ENCODE peak calls at places on chromosomes 2 and 18, in six cellular contexts. One of them, this sample, is unnamed.

GRCh38 chr2:8009010-8009597 is 672.8 kb upstream of the ID2 start:
- DNase-seq in uterus: no peak
- DNase-seq in neural crest cell: no peak
- DNase-seq in effector CD4-positive, alpha-beta T cell: no peak
- DNase-seq in Right ventricle myocardium inferior: no peak
- DNase-seq in activated gamma-delta T cell treated with Interleukin-2 at 50 U/mL for 16 hours: no peak
- DNase-seq in this sample: no peak

GRCh38 chr2:20615046-20615465 is 35.8 kb downstream of the HS1BP3 start:
- DNase-seq in effector CD4-positive, alpha-beta T cell: no peak
- DNase-seq in neural crest cell: no peak
- DNase-seq in uterus: no peak
- DNase-seq in activated gamma-delta T cell treated with Interleukin-2 at 50 U/mL for 16 hours: no peak
- DNase-seq in Right ventricle myocardium inferior: no peak
- DNase-seq in this sample: peak

GRCh38 chr2:26845021-26845420 is 2.9 kb upstream of the DPYSL5 start:
- DNase-seq in uterus: no peak
- DNase-seq in Right ventricle myocardium inferior: no peak
- DNase-seq in neural crest cell: no peak
- DNase-seq in activated gamma-delta T cell treated with Interleukin-2 at 50 U/mL for 16 hours: no peak
- DNase-seq in effector CD4-positive, alpha-beta T cell: no peak
- DNase-seq in this sample: no peak

GRCh38 chr18:52992041-52992440 is 652.0 kb downstream of the DCC start:
- DNase-seq in neural crest cell: no peak
- DNase-seq in Right ventricle myocardium inferior: no peak
- DNase-seq in effector CD4-positive, alpha-beta T cell: no peak
- DNase-seq in activated gamma-delta T cell treated with Interleukin-2 at 50 U/mL for 16 hours: no peak
- DNase-seq in uterus: no peak
- DNase-seq in this sample: no peak

GRCh38 chr2:128727404-128727803 is 408.7 kb upstream of the HS6ST1 start:
- DNase-seq in effector CD4-positive, alpha-beta T cell: no peak
- DNase-seq in neural crest cell: no peak
- DNase-seq in activated gamma-delta T cell treated with Interleukin-2 at 50 U/mL for 16 hours: no peak
- DNase-seq in Right ventricle myocardium inferior: no peak
- DNase-seq in uterus: no peak
- DNase-seq in this sample: no peak

GRCh38 chr2:59176737-59177136 is 935.6 kb upstream of the FANCL start:
- DNase-seq in activated gamma-delta T cell treated with Interleukin-2 at 50 U/mL for 16 hours: no peak
- DNase-seq in uterus: no peak
- DNase-seq in neural crest cell: no peak
- DNase-seq in effector CD4-positive, alpha-beta T cell: no peak
- DNase-seq in Right ventricle myocardium inferior: no peak
- DNase-seq in this sample: no peak

GRCh38 chr2:128279786-128280701 is 38.6 kb downstream of the HS6ST1 start:
- DNase-seq in activated gamma-delta T cell treated with Interleukin-2 at 50 U/mL for 16 hours: peak
- DNase-seq in neural crest cell: no peak
- DNase-seq in effector CD4-positive, alpha-beta T cell: no peak
- DNase-seq in Right ventricle myocardium inferior: peak
- DNase-seq in uterus: no peak
- DNase-seq in this sample: peak

GRCh38 chr2:56713161-56713676 is 529.4 kb downstream of the CCDC85A start:
- DNase-seq in neural crest cell: no peak
- DNase-seq in uterus: no peak
- DNase-seq in activated gamma-delta T cell treated with Interleukin-2 at 50 U/mL for 16 hours: no peak
- DNase-seq in effector CD4-positive, alpha-beta T cell: no peak
- DNase-seq in Right ventricle myocardium inferior: no peak
- DNase-seq in this sample: no peak

GRCh38 chr2:60317029-60317386 is 236.4 kb downstream of the BCL11A start:
- DNase-seq in uterus: no peak
- DNase-seq in effector CD4-positive, alpha-beta T cell: no peak
- DNase-seq in neural crest cell: no peak
- DNase-seq in activated gamma-delta T cell treated with Interleukin-2 at 50 U/mL for 16 hours: no peak
- DNase-seq in Right ventricle myocardium inferior: no peak
- DNase-seq in this sample: no peak

GRCh38 chr2:57105694-57106093 is 921.9 kb downstream of the CCDC85A start:
- DNase-seq in activated gamma-delta T cell treated with Interleukin-2 at 50 U/mL for 16 hours: no peak
- DNase-seq in effector CD4-positive, alpha-beta T cell: no peak
- DNase-seq in Right ventricle myocardium inferior: no peak
- DNase-seq in neural crest cell: no peak
- DNase-seq in uterus: no peak
- DNase-seq in this sample: no peak

GRCh38 chr2:66506265-66506664 is 71.3 kb downstream of the MEIS1 start:
- DNase-seq in neural crest cell: no peak
- DNase-seq in activated gamma-delta T cell treated with Interleukin-2 at 50 U/mL for 16 hours: no peak
- DNase-seq in effector CD4-positive, alpha-beta T cell: no peak
- DNase-seq in Right ventricle myocardium inferior: no peak
- DNase-seq in uterus: no peak
- DNase-seq in this sample: no peak

GRCh38 chr18:25233582-25234362 is 118.2 kb downstream of the ZNF521 start:
- DNase-seq in activated gamma-delta T cell treated with Interleukin-2 at 50 U/mL for 16 hours: no peak
- DNase-seq in effector CD4-positive, alpha-beta T cell: no peak
- DNase-seq in Right ventricle myocardium inferior: no peak
- DNase-seq in neural crest cell: no peak
- DNase-seq in uterus: no peak
- DNase-seq in this sample: no peak

GRCh38 chr2:220162320-220162719 is 534.9 kb downstream of the SLC4A3 start:
- DNase-seq in uterus: no peak
- DNase-seq in neural crest cell: no peak
- DNase-seq in effector CD4-positive, alpha-beta T cell: no peak
- DNase-seq in Right ventricle myocardium inferior: no peak
- DNase-seq in activated gamma-delta T cell treated with Interleukin-2 at 50 U/mL for 16 hours: no peak
- DNase-seq in this sample: no peak

GRCh38 chr2:132678498-132678897 is 8.5 kb upstream of the LYPD1 start:
- DNase-seq in uterus: no peak
- DNase-seq in effector CD4-positive, alpha-beta T cell: no peak
- DNase-seq in neural crest cell: no peak
- DNase-seq in Right ventricle myocardium inferior: no peak
- DNase-seq in activated gamma-delta T cell treated with Interleukin-2 at 50 U/mL for 16 hours: no peak
- DNase-seq in this sample: no peak

GRCh38 chr2:20350105-20350712 is 435 bp downstream of the PUM2 start:
- DNase-seq in activated gamma-delta T cell treated with Interleukin-2 at 50 U/mL for 16 hours: peak
- DNase-seq in Right ventricle myocardium inferior: peak
- DNase-seq in effector CD4-positive, alpha-beta T cell: peak
- DNase-seq in neural crest cell: peak
- DNase-seq in uterus: peak
- DNase-seq in this sample: no peak

GRCh38 chr2:237723613-237724012 is 75.0 kb upstream of the RBM44 start:
- DNase-seq in effector CD4-positive, alpha-beta T cell: no peak
- DNase-seq in uterus: no peak
- DNase-seq in neural crest cell: peak
- DNase-seq in activated gamma-delta T cell treated with Interleukin-2 at 50 U/mL for 16 hours: no peak
- DNase-seq in Right ventricle myocardium inferior: no peak
- DNase-seq in this sample: peak

GRCh38 chr2:69601179-69601612 is 42.3 kb downstream of the AAK1 start:
- DNase-seq in uterus: no peak
- DNase-seq in neural crest cell: no peak
- DNase-seq in effector CD4-positive, alpha-beta T cell: no peak
- DNase-seq in activated gamma-delta T cell treated with Interleukin-2 at 50 U/mL for 16 hours: no peak
- DNase-seq in Right ventricle myocardium inferior: no peak
- DNase-seq in this sample: no peak

GRCh38 chr18:79123948-79124347 is 54.8 kb downstream of the ATP9B start:
- DNase-seq in uterus: no peak
- DNase-seq in effector CD4-positive, alpha-beta T cell: no peak
- DNase-seq in activated gamma-delta T cell treated with Interleukin-2 at 50 U/mL for 16 hours: no peak
- DNase-seq in neural crest cell: no peak
- DNase-seq in Right ventricle myocardium inferior: no peak
- DNase-seq in this sample: no peak

GRCh38 chr2:105731511-105731910 is 13.2 kb upstream of the NCK2 start:
- DNase-seq in activated gamma-delta T cell treated with Interleukin-2 at 50 U/mL for 16 hours: no peak
- DNase-seq in uterus: no peak
- DNase-seq in neural crest cell: no peak
- DNase-seq in Right ventricle myocardium inferior: no peak
- DNase-seq in effector CD4-positive, alpha-beta T cell: no peak
- DNase-seq in this sample: no peak

GRCh38 chr2:130836501-130837174 is at the start of gene ARHGEF4:
- DNase-seq in activated gamma-delta T cell treated with Interleukin-2 at 50 U/mL for 16 hours: no peak
- DNase-seq in effector CD4-positive, alpha-beta T cell: no peak
- DNase-seq in neural crest cell: peak
- DNase-seq in uterus: no peak
- DNase-seq in Right ventricle myocardium inferior: peak
- DNase-seq in this sample: no peak

GRCh38 chr2:235492850-235493344 is 946 bp upstream of the AGAP1 start:
- DNase-seq in Right ventricle myocardium inferior: no peak
- DNase-seq in effector CD4-positive, alpha-beta T cell: no peak
- DNase-seq in uterus: peak
- DNase-seq in neural crest cell: no peak
- DNase-seq in activated gamma-delta T cell treated with Interleukin-2 at 50 U/mL for 16 hours: no peak
- DNase-seq in this sample: peak

GRCh38 chr2:14601070-14601770 is 31.3 kb upstream of the LRATD1 start:
- DNase-seq in activated gamma-delta T cell treated with Interleukin-2 at 50 U/mL for 16 hours: no peak
- DNase-seq in uterus: no peak
- DNase-seq in Right ventricle myocardium inferior: no peak
- DNase-seq in effector CD4-positive, alpha-beta T cell: no peak
- DNase-seq in neural crest cell: no peak
- DNase-seq in this sample: no peak

GRCh38 chr2:108364676-108365297 is 13.0 kb upstream of the SULT1C4 start:
- DNase-seq in Right ventricle myocardium inferior: no peak
- DNase-seq in neural crest cell: no peak
- DNase-seq in uterus: no peak
- DNase-seq in activated gamma-delta T cell treated with Interleukin-2 at 50 U/mL for 16 hours: no peak
- DNase-seq in effector CD4-positive, alpha-beta T cell: no peak
- DNase-seq in this sample: no peak

GRCh38 chr2:135258193-135258592 is 206.1 kb downstream of the RAB3GAP1 start:
- DNase-seq in effector CD4-positive, alpha-beta T cell: no peak
- DNase-seq in neural crest cell: no peak
- DNase-seq in activated gamma-delta T cell treated with Interleukin-2 at 50 U/mL for 16 hours: no peak
- DNase-seq in uterus: no peak
- DNase-seq in Right ventricle myocardium inferior: no peak
- DNase-seq in this sample: no peak

GRCh38 chr2:120820263-120820884 is 84.7 kb downstream of the GLI2 start:
- DNase-seq in Right ventricle myocardium inferior: peak
- DNase-seq in activated gamma-delta T cell treated with Interleukin-2 at 50 U/mL for 16 hours: no peak
- DNase-seq in uterus: peak
- DNase-seq in neural crest cell: peak
- DNase-seq in effector CD4-positive, alpha-beta T cell: no peak
- DNase-seq in this sample: no peak

GRCh38 chr2:61645911-61646310 is 107.8 kb upstream of the XPO1 start:
- DNase-seq in neural crest cell: no peak
- DNase-seq in activated gamma-delta T cell treated with Interleukin-2 at 50 U/mL for 16 hours: no peak
- DNase-seq in effector CD4-positive, alpha-beta T cell: no peak
- DNase-seq in Right ventricle myocardium inferior: no peak
- DNase-seq in uterus: no peak
- DNase-seq in this sample: no peak

GRCh38 chr2:41409328-41409727 is 638.5 kb upstream of the PKDCC start:
- DNase-seq in effector CD4-positive, alpha-beta T cell: no peak
- DNase-seq in activated gamma-delta T cell treated with Interleukin-2 at 50 U/mL for 16 hours: no peak
- DNase-seq in neural crest cell: no peak
- DNase-seq in Right ventricle myocardium inferior: no peak
- DNase-seq in uterus: no peak
- DNase-seq in this sample: no peak

GRCh38 chr2:118250463-118250862 is 162.2 kb downstream of the INSIG2 start:
- DNase-seq in uterus: no peak
- DNase-seq in Right ventricle myocardium inferior: no peak
- DNase-seq in neural crest cell: no peak
- DNase-seq in activated gamma-delta T cell treated with Interleukin-2 at 50 U/mL for 16 hours: no peak
- DNase-seq in effector CD4-positive, alpha-beta T cell: no peak
- DNase-seq in this sample: no peak

GRCh38 chr2:172884336-172884735 is 148.7 kb downstream of the RAPGEF4 start:
- DNase-seq in activated gamma-delta T cell treated with Interleukin-2 at 50 U/mL for 16 hours: no peak
- DNase-seq in neural crest cell: no peak
- DNase-seq in effector CD4-positive, alpha-beta T cell: no peak
- DNase-seq in Right ventricle myocardium inferior: no peak
- DNase-seq in uterus: no peak
- DNase-seq in this sample: no peak

GRCh38 chr18:45839415-45840395 is 14.2 kb downstream of the SIGLEC15 start:
- DNase-seq in uterus: no peak
- DNase-seq in activated gamma-delta T cell treated with Interleukin-2 at 50 U/mL for 16 hours: peak
- DNase-seq in Right ventricle myocardium inferior: no peak
- DNase-seq in effector CD4-positive, alpha-beta T cell: no peak
- DNase-seq in neural crest cell: no peak
- DNase-seq in this sample: no peak

GRCh38 chr2:190031971-190032623 is 30.4 kb downstream of the MSTN start:
- DNase-seq in Right ventricle myocardium inferior: no peak
- DNase-seq in effector CD4-positive, alpha-beta T cell: no peak
- DNase-seq in activated gamma-delta T cell treated with Interleukin-2 at 50 U/mL for 16 hours: no peak
- DNase-seq in neural crest cell: no peak
- DNase-seq in uterus: no peak
- DNase-seq in this sample: no peak

GRCh38 chr2:170723446-170723958 is 8.4 kb downstream of the SP5 start:
- DNase-seq in effector CD4-positive, alpha-beta T cell: no peak
- DNase-seq in neural crest cell: no peak
- DNase-seq in activated gamma-delta T cell treated with Interleukin-2 at 50 U/mL for 16 hours: no peak
- DNase-seq in Right ventricle myocardium inferior: no peak
- DNase-seq in uterus: no peak
- DNase-seq in this sample: no peak

GRCh38 chr2:205781244-205781643 is 98.9 kb downstream of the NRP2 start:
- DNase-seq in effector CD4-positive, alpha-beta T cell: no peak
- DNase-seq in Right ventricle myocardium inferior: no peak
- DNase-seq in uterus: no peak
- DNase-seq in activated gamma-delta T cell treated with Interleukin-2 at 50 U/mL for 16 hours: no peak
- DNase-seq in neural crest cell: no peak
- DNase-seq in this sample: no peak

GRCh38 chr2:171348056-171348455 is 85.7 kb downstream of the METTL8 start:
- DNase-seq in Right ventricle myocardium inferior: no peak
- DNase-seq in effector CD4-positive, alpha-beta T cell: no peak
- DNase-seq in activated gamma-delta T cell treated with Interleukin-2 at 50 U/mL for 16 hours: no peak
- DNase-seq in neural crest cell: no peak
- DNase-seq in uterus: no peak
- DNase-seq in this sample: no peak

GRCh38 chr18:31042391-31043181 is at the start of gene DSC3:
- DNase-seq in activated gamma-delta T cell treated with Interleukin-2 at 50 U/mL for 16 hours: no peak
- DNase-seq in uterus: peak
- DNase-seq in effector CD4-positive, alpha-beta T cell: no peak
- DNase-seq in Right ventricle myocardium inferior: peak
- DNase-seq in neural crest cell: peak
- DNase-seq in this sample: peak

GRCh38 chr2:20597868-20598183 is 53.1 kb downstream of the HS1BP3 start:
- DNase-seq in effector CD4-positive, alpha-beta T cell: no peak
- DNase-seq in Right ventricle myocardium inferior: peak
- DNase-seq in activated gamma-delta T cell treated with Interleukin-2 at 50 U/mL for 16 hours: no peak
- DNase-seq in neural crest cell: no peak
- DNase-seq in uterus: peak
- DNase-seq in this sample: peak

GRCh38 chr2:212548459-212548815 is 9.8 kb upstream of the ERBB4 start:
- DNase-seq in Right ventricle myocardium inferior: no peak
- DNase-seq in effector CD4-positive, alpha-beta T cell: no peak
- DNase-seq in activated gamma-delta T cell treated with Interleukin-2 at 50 U/mL for 16 hours: no peak
- DNase-seq in neural crest cell: peak
- DNase-seq in uterus: no peak
- DNase-seq in this sample: no peak

This sample was measured in Right ventricle myocardium superior.